ENCODE peak calls at places on chromosomes 11 and 22, in five cellular contexts. J is NCI-H1092; Z is NCI-H774; B is CD4-positive, alpha-beta T cell; X is ovary. D is an unnamed sample.
A peak's percentile ranks its signal among the peaks of the same experiment; 100 is the strongest.

GRCh38 chr11:128290106-128290840 is 297.1 kb downstream of the ETS1 start:
- DNase-seq in X (peak; percentile 41), Z (peak; percentile 72), J (peak; percentile 69), B (peak; percentile 56), D (peak; percentile 83)

GRCh38 chr22:38700271-38700788 is 413 bp downstream of the JOSD1 start:
- DNase-seq in Z (no peak), B (no peak), J (peak; percentile 12), X (peak; percentile 80), D (no peak)

GRCh38 chr11:61607426-61607825 is 26.6 kb upstream of the SYT7 start:
- DNase-seq in B (no peak), X (no peak), J (no peak), Z (no peak), D (no peak)

GRCh38 chr11:75593337-75593915 is 31.4 kb downstream of the SERPINH1 start:
- DNase-seq in X (no peak), B (no peak), Z (peak; percentile 52), J (peak; percentile 71), D (no peak)

GRCh38 chr11:82831364-82831763 is 68.9 kb downstream of the PRCP start:
- DNase-seq in Z (no peak), B (no peak), J (no peak), X (no peak), D (no peak)

GRCh38 chr11:113615098-113615497 is 91.0 kb downstream of the TMPRSS5 start:
- DNase-seq in X (no peak), B (no peak), Z (peak; percentile 69), J (peak; percentile 33), D (no peak)

GRCh38 chr11:64893194-64894069 is 15.0 kb upstream of the EHD1 start:
- DNase-seq in J (no peak), Z (no peak), X (peak; percentile 20), B (no peak), D (no peak)

GRCh38 chr22:32389685-32390084 is 22.4 kb downstream of the RTCB start:
- DNase-seq in X (no peak), B (no peak), J (no peak), Z (no peak), D (no peak)

GRCh38 chr11:8523396-8523795 is 70.6 kb downstream of the STK33 start:
- DNase-seq in J (no peak), B (no peak), X (no peak), Z (no peak), D (no peak)

GRCh38 chr11:42407379-42407778 is 904.4 kb upstream of the API5 start:
- DNase-seq in J (peak; percentile 56), B (no peak), X (no peak), Z (peak; percentile 76), D (no peak)

GRCh38 chr11:47104337-47104950 is 72.2 kb downstream of the ARFGAP2 start:
- DNase-seq in B (no peak), J (no peak), Z (no peak), X (no peak), D (peak; percentile 7)

D was measured in AG09319.